ENCODE peak calls at places on chromosome 22, in nine cellular contexts. F is NCI-H187 treated with DMSO at 0.1 percent for 48 hours; Z is HFFc6; E is non-pigmented ciliary epithelial cell; O is stimulated activated CD4-positive, alpha-beta T cell treated with anti-CD3 and anti-CD28 coated beads, Interleukin-12 subunit alpha, Interleukin-12 subunit beta, amount 100 ng/mL, for 4 hours; C is stimulated activated naive CD4-positive, alpha-beta T cell; H is RPMI7951; J is ACHN; Y is fibroblast of the conjunctiva. B is an unnamed sample.

GRCh38 chr22:19641254-19641982 is 72.9 kb upstream of the SEPTIN5 start:
- DNase-seq in F (no peak), Z (no peak), E (no peak), O (no peak), C (no peak), H (no peak), J (no peak), Y (no peak), B (no peak)

GRCh38 chr22:43002198-43002577 is 12.8 kb downstream of the PACSIN2 start:
- DNase-seq in F (no peak), Z (peak; percentile 82), E (peak; percentile 74), O (no peak), C (no peak), H (peak; percentile 78), J (peak; percentile 70), Y (no peak), B (no peak)

GRCh38 chr22:28799834-28800307 is 498 bp downstream of the XBP1 start:
- DNase-seq in F (no peak), Z (peak; percentile 22), E (no peak), O (peak; percentile 37), C (peak; percentile 22), H (peak; percentile 58), J (peak; percentile 59), Y (peak; percentile 14), B (peak; percentile 33)

GRCh38 chr22:24436553-24436952 is 9.2 kb downstream of the ADORA2A start:
- DNase-seq in F (no peak), Z (no peak), E (no peak), O (no peak), C (no peak), H (no peak), J (no peak), Y (no peak), B (no peak)

GRCh38 chr22:25488244-25489020 is 76.0 kb upstream of the GRK3 start:
- DNase-seq in F (no peak), Z (peak; percentile 27), E (peak; percentile 68), O (peak; percentile 4), C (no peak), H (peak; percentile 82), J (peak; percentile 82), Y (peak; percentile 4), B (peak; percentile 81)

GRCh38 chr22:19036523-19037273 is 85.5 kb downstream of the DGCR2 start:
- DNase-seq in F (no peak), Z (no peak), E (no peak), O (no peak), C (no peak), H (no peak), J (no peak), Y (no peak), B (no peak)

GRCh38 chr22:25050566-25050965 is 98.0 kb downstream of the KIAA1671 start:
- DNase-seq in F (no peak), Z (no peak), E (no peak), O (no peak), C (no peak), H (no peak), J (no peak), Y (no peak), B (no peak)

GRCh38 chr22:37409557-37409956 is 17.7 kb downstream of the ELFN2 start:
- DNase-seq in F (no peak), Z (no peak), E (no peak), O (no peak), C (no peak), H (no peak), J (no peak), Y (no peak), B (peak; percentile 16)

GRCh38 chr22:41446057-41446501 is 522 bp downstream of the TOB2 start:
- DNase-seq in F (no peak), Z (no peak), E (no peak), O (no peak), C (no peak), H (peak; percentile 7), J (peak; percentile 5), Y (no peak), B (no peak)

GRCh38 chr22:45597460-45598192 is 74.0 kb upstream of the ATXN10 start:
- DNase-seq in F (no peak), Z (no peak), E (no peak), O (no peak), C (no peak), H (no peak), J (no peak), Y (no peak), B (no peak)

GRCh38 chr22:45594123-45594941 is 77.3 kb upstream of the ATXN10 start:
- DNase-seq in F (no peak), Z (no peak), E (no peak), O (no peak), C (no peak), H (no peak), J (no peak), Y (no peak), B (no peak)

GRCh38 chr22:17785185-17786184 is 11.2 kb upstream of the BID start:
- DNase-seq in F (no peak), Z (peak; percentile 20), E (no peak), O (peak; percentile 70), C (peak; percentile 66), H (no peak), J (peak; percentile 44), Y (no peak), B (no peak)

GRCh38 chr22:19663821-19664325 is 50.4 kb upstream of the SEPTIN5 start:
- DNase-seq in F (no peak), Z (no peak), E (peak; percentile 9), O (no peak), C (no peak), H (peak; percentile 24), J (no peak), Y (peak; percentile 10), B (peak; percentile 85)

GRCh38 chr22:22748297-22748743 is 103.9 kb downstream of the GGTLC2 start:
- DNase-seq in F (no peak), Z (peak; percentile 43), E (no peak), O (peak; percentile 32), C (peak; percentile 13), H (peak; percentile 26), J (peak; percentile 35), Y (peak; percentile 34), B (peak; percentile 1)

GRCh38 chr22:22770280-22770871 is 117.2 kb upstream of the IGLL5 start:
- DNase-seq in F (peak; percentile 4), Z (peak; percentile 27), E (no peak), O (peak; percentile 42), C (peak; percentile 12), H (peak; percentile 12), J (peak; percentile 44), Y (no peak), B (peak; percentile 13)

GRCh38 chr22:39270792-39271191 is 26.0 kb upstream of the PDGFB start:
- DNase-seq in F (no peak), Z (no peak), E (no peak), O (no peak), C (no peak), H (no peak), J (no peak), Y (no peak), B (no peak)

GRCh38 chr22:39994566-39995345 is at the start of gene FAM83F:
- DNase-seq in F (no peak), Z (no peak), E (no peak), O (peak; percentile 56), C (peak; percentile 27), H (no peak), J (no peak), Y (no peak), B (no peak)

GRCh38 chr22:42947211-42947990 is 67.5 kb downstream of the PACSIN2 start:
- DNase-seq in F (no peak), Z (no peak), E (no peak), O (no peak), C (no peak), H (peak; percentile 82), J (no peak), Y (no peak), B (peak; percentile 84)

GRCh38 chr22:47047321-47048122 is 285.1 kb downstream of the TBC1D22A start:
- DNase-seq in F (no peak), Z (no peak), E (no peak), O (no peak), C (no peak), H (no peak), J (no peak), Y (no peak), B (no peak)

GRCh38 chr22:40449676-40450035 is 79.3 kb downstream of the SGSM3 start:
- DNase-seq in F (no peak), Z (peak; percentile 57), E (no peak), O (no peak), C (no peak), H (peak; percentile 47), J (no peak), Y (peak; percentile 40), B (no peak)

GRCh38 chr22:46777609-46777970 is 15.1 kb downstream of the TBC1D22A start:
- DNase-seq in F (no peak), Z (no peak), E (no peak), O (peak; percentile 59), C (peak; percentile 27), H (no peak), J (no peak), Y (no peak), B (no peak)

GRCh38 chr22:44538071-44538470 is 40.0 kb upstream of the RTL6 start:
- DNase-seq in F (no peak), Z (no peak), E (no peak), O (no peak), C (no peak), H (peak; percentile 64), J (peak; percentile 23), Y (no peak), B (no peak)

GRCh38 chr22:28245579-28246224 is 326.6 kb upstream of the PITPNB start:
- DNase-seq in F (no peak), Z (no peak), E (no peak), O (no peak), C (no peak), H (no peak), J (no peak), Y (no peak), B (no peak)

GRCh38 chr22:50485221-50486131 is 1.2 kb upstream of the MIOX start:
- DNase-seq in F (no peak), Z (peak; percentile 8), E (no peak), O (no peak), C (no peak), H (peak; percentile 34), J (no peak), Y (no peak), B (no peak)

GRCh38 chr22:41380993-41381328 is 781 bp upstream of the TEF start:
- DNase-seq in F (no peak), Z (peak; percentile 70), E (peak; percentile 60), O (no peak), C (no peak), H (peak; percentile 89), J (peak; percentile 57), Y (peak; percentile 72), B (peak; percentile 79)

GRCh38 chr22:27918351-27919221 is 470 bp downstream of the PITPNB start:
- DNase-seq in F (no peak), Z (peak; percentile 41), E (no peak), O (peak; percentile 57), C (peak; percentile 37), H (peak; percentile 61), J (peak; percentile 49), Y (no peak), B (peak; percentile 36)